ENCODE peak calls at places on chromosomes 5 and 9, in six cellular contexts. N, R, U, C, O and J are unnamed samples.

GRCh38 chr5:103645816-103646215 is 83.2 kb upstream of the NUDT12 start:
- DNase-seq in U (no peak), C (no peak), O (no peak), R (no peak), N (no peak), J (no peak)

GRCh38 chr5:147857302-147858129 is 21.0 kb upstream of the SCGB3A2 start:
- DNase-seq in C (peak; percentile 51), O (peak; percentile 73), N (peak; percentile 74), U (peak; percentile 47), R (peak; percentile 70), J (peak; percentile 75)

GRCh38 chr5:128258387-128258786 is 174.8 kb downstream of the SLC12A2 start:
- DNase-seq in R (no peak), U (no peak), O (no peak), C (no peak), N (no peak), J (no peak)

GRCh38 chr5:68314465-68314864 is 98.9 kb downstream of the PIK3R1 start:
- DNase-seq in U (no peak), N (no peak), R (no peak), O (no peak), C (no peak), J (no peak)

GRCh38 chr5:132263548-132264261 is 6.2 kb downstream of the PDLIM4 start:
- DNase-seq in O (no peak), U (no peak), N (no peak), R (peak; percentile 90), C (peak; percentile 29), J (no peak)

GRCh38 chr5:65364907-65365306 is 116.8 kb downstream of the ADAMTS6 start:
- DNase-seq in U (no peak), N (no peak), O (no peak), C (no peak), R (peak; percentile 44), J (no peak)

GRCh38 chr5:41637869-41638268 is 127.5 kb upstream of the PLCXD3 start:
- DNase-seq in C (no peak), O (no peak), U (peak; percentile 7), R (peak; percentile 2), N (no peak), J (no peak)

GRCh38 chr5:74919487-74919886 is 53.3 kb upstream of the FAM169A start:
- DNase-seq in U (peak; percentile 47), C (no peak), O (peak; percentile 61), N (peak; percentile 60), R (peak; percentile 80), J (no peak)

GRCh38 chr5:145511351-145511750 is 323.8 kb downstream of the PRELID2 start:
- DNase-seq in R (no peak), U (no peak), O (no peak), C (no peak), N (no peak), J (no peak)

GRCh38 chr5:142531977-142532376 is 153.9 kb downstream of the FGF1 start:
- DNase-seq in O (no peak), N (no peak), U (no peak), R (no peak), C (no peak), J (no peak)

GRCh38 chr5:72988769-72989168 is 32.9 kb downstream of the FCHO2 start:
- DNase-seq in U (no peak), R (no peak), C (no peak), N (no peak), O (no peak), J (no peak)

GRCh38 chr5:75052461-75053285 is at the start of gene GCNT4:
- DNase-seq in R (peak; percentile 41), C (peak; percentile 44), U (no peak), N (peak; percentile 75), O (peak; percentile 79), J (no peak)

GRCh38 chr5:6328173-6328572 is 50.2 kb downstream of the MED10 start:
- DNase-seq in C (peak; percentile 58), R (no peak), U (no peak), N (peak; percentile 64), O (peak; percentile 85), J (peak; percentile 6)

GRCh38 chr5:157994271-157994691 is 135.3 kb upstream of the CLINT1 start:
- DNase-seq in N (no peak), O (no peak), U (no peak), R (no peak), C (no peak), J (no peak)

GRCh38 chr5:154465169-154465568 is 12.9 kb downstream of the HAND1 start:
- DNase-seq in N (no peak), R (peak; percentile 68), C (peak; percentile 39), U (peak; percentile 23), O (no peak), J (no peak)

GRCh38 chr5:83632874-83633273 is 87.8 kb downstream of the HAPLN1 start:
- DNase-seq in O (no peak), N (no peak), U (peak; percentile 21), R (peak; percentile 88), C (peak; percentile 74), J (no peak)

GRCh38 chr9:14212697-14213420 is 101.1 kb downstream of the NFIB start:
- DNase-seq in N (no peak), O (no peak), R (no peak), U (no peak), C (no peak), J (no peak)

GRCh38 chr9:136550439-136551085 is 4.7 kb upstream of the NOTCH1 start:
- DNase-seq in U (no peak), R (no peak), C (no peak), N (no peak), O (no peak), J (no peak)

GRCh38 chr5:80234311-80234948 is 21.4 kb downstream of the SERINC5 start:
- DNase-seq in R (no peak), O (no peak), U (no peak), C (no peak), N (no peak), J (no peak)

GRCh38 chr5:143576721-143577484 is 173.4 kb upstream of the NR3C1 start:
- DNase-seq in O (no peak), R (peak; percentile 75), U (no peak), C (peak; percentile 12), N (peak; percentile 52), J (no peak)

GRCh38 chr9:24912767-24913166 is 367.1 kb upstream of the IZUMO3 start:
- DNase-seq in N (no peak), R (no peak), U (no peak), C (no peak), O (no peak), J (no peak)

GRCh38 chr5:40681351-40682311 is 1.9 kb downstream of the PTGER4 start:
- DNase-seq in U (no peak), O (peak; percentile 63), R (peak; percentile 46), N (peak; percentile 15), C (no peak), J (no peak)

GRCh38 chr5:9544502-9545300 is 1.2 kb downstream of the SEMA5A start:
- DNase-seq in R (peak; percentile 85), N (peak; percentile 92), C (peak; percentile 71), U (no peak), O (peak; percentile 93), J (no peak)

GRCh38 chr5:92749943-92750342 is 831.1 kb downstream of the NR2F1-AS1 start:
- DNase-seq in C (no peak), U (peak; percentile 45), R (peak; percentile 25), N (peak; percentile 26), O (peak; percentile 67), J (no peak)

GRCh38 chr5:16791036-16791705 is 144.9 kb downstream of the MYO10 start:
- DNase-seq in N (peak; percentile 71), C (peak; percentile 55), U (peak; percentile 37), R (peak; percentile 83), O (peak; percentile 59), J (peak; percentile 97)

GRCh38 chr5:161078793-161079192 is 226.8 kb upstream of the ATP10B start:
- DNase-seq in R (no peak), N (no peak), C (no peak), O (no peak), U (no peak), J (no peak)

GRCh38 chr9:86594724-86595123 is 240.5 kb upstream of the TUT7 start:
- DNase-seq in R (no peak), C (no peak), U (no peak), N (no peak), O (no peak), J (no peak)

GRCh38 chr5:37837101-37838032 is 2.5 kb downstream of the GDNF start:
- DNase-seq in N (peak; percentile 88), R (peak; percentile 71), U (peak; percentile 18), O (peak; percentile 78), C (peak; percentile 80), J (no peak)

GRCh38 chr5:113204525-113205161 is 228.0 kb downstream of the DCP2 start:
- DNase-seq in N (no peak), R (peak; percentile 71), O (no peak), U (no peak), C (peak; percentile 33), J (peak; percentile 62)

GRCh38 chr9:114125614-114126013 is 26.5 kb upstream of the KIF12 start:
- DNase-seq in N (no peak), C (no peak), U (no peak), O (no peak), R (no peak), J (no peak)

DNA sequence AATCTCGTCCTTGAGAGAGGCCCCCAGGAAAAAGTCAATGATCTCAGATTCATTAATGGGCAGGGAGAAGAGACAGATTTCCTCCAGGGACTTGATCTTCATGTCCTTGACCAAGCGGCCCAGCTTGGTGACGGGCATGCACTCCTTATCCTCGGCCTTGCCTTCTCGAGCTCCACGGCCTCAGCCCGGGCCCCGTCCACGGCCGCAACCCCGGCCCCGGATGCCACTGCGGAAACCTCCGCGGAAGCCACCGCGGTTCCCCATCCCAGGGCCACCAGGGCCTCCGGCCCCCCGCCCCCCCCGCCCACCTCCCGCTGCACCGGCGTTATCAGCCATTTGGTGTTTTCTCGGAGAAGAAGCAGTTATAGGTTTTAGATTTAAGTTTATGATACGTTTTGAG is 18.3 kb downstream of the INVS start:
- DNase-seq in O (no peak), N (no peak), R (no peak), C (no peak), U (no peak), J (no peak)
- H3K27ac ChIP-seq in O (no peak overlapping the region), N (no peak overlapping the region), R (no peak overlapping the region), C (no peak overlapping the region), U (no peak overlapping the region), J (no peak overlapping the region)

DNA sequence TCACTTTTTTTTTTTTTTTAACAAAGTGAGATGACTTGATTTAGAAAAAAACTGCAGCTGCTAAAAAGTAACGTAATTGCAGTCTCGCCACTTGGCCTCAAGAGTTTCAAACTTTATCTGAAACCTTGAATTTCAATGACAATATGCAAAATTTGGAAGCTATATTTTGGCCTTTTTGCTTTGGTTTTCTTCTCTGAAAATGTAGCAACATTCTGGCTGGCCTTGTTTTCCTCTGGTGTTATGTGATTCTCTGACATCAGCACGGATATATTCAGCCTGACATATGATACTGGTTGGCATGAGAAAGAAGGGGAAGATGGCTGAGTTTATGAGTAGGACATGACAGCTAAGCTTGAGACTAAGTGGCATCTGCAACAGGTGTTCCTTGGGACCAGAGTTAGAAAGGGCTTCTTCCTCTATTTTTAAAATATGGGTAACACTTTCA is 136.5 kb downstream of the MEF2C start:
- DNase-seq in C (no peak), U (no peak), R (no peak), N (no peak), O (no peak), J (no peak)
- TF ChIP-seq EZH2 in C (no peak), U (no peak), R (no peak), N (no peak), O (no peak), J (no peak)

GRCh38 chr5:1543398-1544293 is 19.9 kb upstream of the LPCAT1 start:
- DNase-seq in R (no peak), U (no peak), C (no peak), N (no peak), O (no peak), J (no peak)
- H3K27ac ChIP-seq in R (no peak overlapping the region), U (no peak overlapping the region), C (no peak overlapping the region), N (no peak overlapping the region), O (no peak overlapping the region), J (no peak overlapping the region)

GRCh38 chr5:121963409-121963808 is 1.6 kb downstream of the SRFBP1 start:
- DNase-seq in U (no peak), R (no peak), O (no peak), N (no peak), C (no peak), J (no peak)
- TF ChIP-seq EZH2 in U (no peak), R (no peak), O (no peak), N (no peak), C (no peak), J (no peak)